ENCODE peak calls at places on chromosome 7, in six cellular contexts. S is brain microvascular endothelial cell, O is aorta, B is lung, Y is MM.1S, Q is uterus. F is an unnamed sample.
A peak's percentile ranks its signal among the peaks of the same experiment; 100 is the strongest.

GRCh38 chr7:26202019-26202985 is 757 bp downstream of the CBX3 start:
- DNase-seq in S (no peak), O (peak; percentile 75), B (no peak), Y (peak; percentile 52), Q (no peak), F (no peak)

GRCh38 chr7:116561697-116562483 is 37.1 kb downstream of the CAV1 start:
- DNase-seq in S (no peak), O (peak; percentile 71), B (no peak), Y (no peak), Q (peak; percentile 45), F (peak; percentile 18)

GRCh38 chr7:41029072-41029492 is 673.8 kb downstream of the INHBA start:
- DNase-seq in S (peak; percentile 99), O (no peak), B (no peak), Y (no peak), Q (no peak), F (peak; percentile 100)

GRCh38 chr7:115008465-115009114 is 86.7 kb downstream of the MDFIC start:
- DNase-seq in S (peak; percentile 72), O (peak; percentile 77), B (peak; percentile 41), Y (peak; percentile 21), Q (peak; percentile 89), F (no peak)

GRCh38 chr7:20954711-20955641 is 168.3 kb upstream of the SP8 start:
- DNase-seq in S (no peak), O (no peak), B (no peak), Y (no peak), Q (no peak), F (peak; percentile 32)

GRCh38 chr7:3309140-3309539 is 8.1 kb downstream of the SDK1 start:
- DNase-seq in S (no peak), O (no peak), B (no peak), Y (no peak), Q (no peak), F (peak; percentile 64)

GRCh38 chr7:29988391-29989256 is 977 bp downstream of the SCRN1 start:
- DNase-seq in S (peak; percentile 64), O (peak; percentile 73), B (peak; percentile 60), Y (peak; percentile 29), Q (peak; percentile 47), F (peak; percentile 63)

GRCh38 chr7:87628780-87629569 is 777 bp downstream of the RUNDC3B start:
- DNase-seq in S (no peak), O (peak; percentile 40), B (peak; percentile 29), Y (peak; percentile 69), Q (no peak), F (peak; percentile 49)

GRCh38 chr7:46603780-46604725 is 683.0 kb upstream of the IGFBP3 start:
- DNase-seq in S (peak; percentile 91), O (peak; percentile 91), B (peak; percentile 53), Y (no peak), Q (peak; percentile 86), F (no peak)

GRCh38 chr7:132425920-132426319 is 150.3 kb downstream of the PLXNA4 start:
- DNase-seq in S (no peak), O (no peak), B (no peak), Y (no peak), Q (no peak), F (no peak)

GRCh38 chr7:21916629-21917028 is 29.1 kb downstream of the CDCA7L start:
- DNase-seq in S (no peak), O (no peak), B (no peak), Y (no peak), Q (no peak), F (peak; percentile 37)

GRCh38 chr7:87567052-87567451 is 33.6 kb downstream of the ABCB1 start:
- DNase-seq in S (no peak), O (no peak), B (no peak), Y (no peak), Q (no peak), F (no peak)

GRCh38 chr7:25954395-25954794 is 197.6 kb upstream of the NFE2L3 start:
- DNase-seq in S (no peak), O (no peak), B (no peak), Y (no peak), Q (no peak), F (no peak)

GRCh38 chr7:44083796-44084195 is 1.5 kb upstream of the POLM start:
- DNase-seq in S (no peak), O (no peak), B (no peak), Y (no peak), Q (no peak), F (no peak)
- H3K36me3 ChIP-seq in S (peaks cover 4% of the 10 kb centered on the region), O (no peaks in the 10 kb centered on the region), B (no peaks in the 10 kb centered on the region), Y (no peaks in the 10 kb centered on the region), Q (no peaks in the 10 kb centered on the region), F (peaks cover 2% of the 10 kb centered on the region)

GRCh38 chr7:2220954-2221353 is 11.8 kb downstream of the MAD1L1 start:
- DNase-seq in S (no peak), O (no peak), B (no peak), Y (no peak), Q (no peak), F (no peak)

GRCh38 chr7:2219606-2220005 is 13.1 kb downstream of the MAD1L1 start:
- DNase-seq in S (no peak), O (no peak), B (no peak), Y (no peak), Q (no peak), F (no peak)

GRCh38 chr7:2220030-2220429 is 12.7 kb downstream of the MAD1L1 start:
- DNase-seq in S (no peak), O (no peak), B (no peak), Y (no peak), Q (no peak), F (no peak)

GRCh38 chr7:2219136-2219535 is 13.6 kb downstream of the MAD1L1 start:
- DNase-seq in S (no peak), O (no peak), B (no peak), Y (no peak), Q (no peak), F (no peak)

GRCh38 chr7:2220506-2220905 is 12.2 kb downstream of the MAD1L1 start:
- DNase-seq in S (no peak), O (no peak), B (no peak), Y (no peak), Q (no peak), F (no peak)
- H3K36me3 ChIP-seq in S (peaks cover 30% of the 10 kb centered on the region), O (peaks cover 10% of the 10 kb centered on the region), B (peaks cover 3% of the 10 kb centered on the region), Y (no peaks in the 10 kb centered on the region), Q (no peaks in the 10 kb centered on the region), F (peaks cover 5% of the 10 kb centered on the region)

GRCh38 chr7:98974205-98974604 is 95.9 kb downstream of the TRRAP start:
- DNase-seq in S (no peak), O (no peak), B (no peak), Y (no peak), Q (no peak), F (no peak)

GRCh38 chr7:98978672-98979071 is 100.3 kb downstream of the TRRAP start:
- DNase-seq in S (no peak), O (no peak), B (no peak), Y (no peak), Q (no peak), F (no peak)

GRCh38 chr7:98974906-98975816 is 96.8 kb downstream of the TRRAP start:
- DNase-seq in S (no peak), O (no peak), B (no peak), Y (no peak), Q (no peak), F (no peak)

GRCh38 chr7:98981701-98982100 is 103.4 kb downstream of the TRRAP start:
- DNase-seq in S (no peak), O (no peak), B (no peak), Y (no peak), Q (no peak), F (no peak)

GRCh38 chr7:98976396-98977185 is 98.3 kb downstream of the TRRAP start:
- DNase-seq in S (no peak), O (no peak), B (no peak), Y (no peak), Q (no peak), F (no peak)
- H3K36me3 ChIP-seq in S (peaks cover 85% of the 10 kb centered on the region), O (peaks cover 14% of the 10 kb centered on the region), B (peaks cover 47% of the 10 kb centered on the region), Y (peaks cover 3% of the 10 kb centered on the region), Q (no peaks in the 10 kb centered on the region), F (peaks cover 31% of the 10 kb centered on the region)

GRCh38 chr7:43053968-43054367 is 58.5 kb upstream of the HECW1 start:
- DNase-seq in S (no peak), O (no peak), B (no peak), Y (no peak), Q (no peak), F (no peak)
- H3K36me3 ChIP-seq in S (no peaks in the 10 kb centered on the region), O (no peaks in the 10 kb centered on the region), B (no peaks in the 10 kb centered on the region), Y (no peaks in the 10 kb centered on the region), Q (no peaks in the 10 kb centered on the region), F (no peaks in the 10 kb centered on the region)

GRCh38 chr7:75732764-75733630 is 5.7 kb downstream of the HIP1 start:
- DNase-seq in S (peak; percentile 84), O (no peak), B (no peak), Y (no peak), Q (peak; percentile 29), F (peak; percentile 84)

GRCh38 chr7:75735581-75736350 is 3.0 kb downstream of the HIP1 start:
- DNase-seq in S (no peak), O (no peak), B (no peak), Y (no peak), Q (no peak), F (no peak)

GRCh38 chr7:75737856-75738603 is 711 bp downstream of the HIP1 start:
- DNase-seq in S (no peak), O (no peak), B (no peak), Y (no peak), Q (peak; percentile 35), F (no peak)

GRCh38 chr7:75734586-75735047 is 4.1 kb downstream of the HIP1 start:
- DNase-seq in S (peak; percentile 73), O (no peak), B (no peak), Y (no peak), Q (peak; percentile 17), F (no peak)

GRCh38 chr7:75735059-75735458 is 3.7 kb downstream of the HIP1 start:
- DNase-seq in S (no peak), O (no peak), B (no peak), Y (no peak), Q (no peak), F (no peak)
- H3K36me3 ChIP-seq in S (no peaks in the 10 kb centered on the region), O (no peaks in the 10 kb centered on the region), B (no peaks in the 10 kb centered on the region), Y (no peaks in the 10 kb centered on the region), Q (no peaks in the 10 kb centered on the region), F (no peaks in the 10 kb centered on the region)

GRCh38 chr7:39951943-39952194 is 1.8 kb downstream of the CDK13 start:
- DNase-seq in S (no peak), O (no peak), B (no peak), Y (no peak), Q (no peak), F (no peak)
- H3K36me3 ChIP-seq in S (no peaks in the 10 kb centered on the region), O (no peaks in the 10 kb centered on the region), B (no peaks in the 10 kb centered on the region), Y (peaks cover 9% of the 10 kb centered on the region), Q (no peaks in the 10 kb centered on the region), F (peaks cover 1% of the 10 kb centered on the region)

GRCh38 chr7:123705217-123705901 is 43.4 kb downstream of the WASL start:
- DNase-seq in S (no peak), O (no peak), B (no peak), Y (no peak), Q (no peak), F (no peak)
- H3K36me3 ChIP-seq in S (peaks cover 13% of the 10 kb centered on the region), O (peaks cover 1% of the 10 kb centered on the region), B (peaks cover 9% of the 10 kb centered on the region), Y (peaks cover 5% of the 10 kb centered on the region), Q (no peaks in the 10 kb centered on the region), F (peaks cover 43% of the 10 kb centered on the region)